ENCODE peak calls at places on chromosome 5, in nine cellular contexts. G, V, D, M, E, R, A, B and C are unnamed samples. For H3K9me3, the result is how much of the 10 kb centered on the place peaks cover.

GRCh38 chr5:53446908-53447307 is 33.5 kb upstream of the FST start:
- DNase-seq in B (no peak), A (no peak), V (no peak), R (no peak), G (no peak), D (no peak), M (no peak), E (no peak), C (no peak)

GRCh38 chr5:179271821-179272325 is 73.4 kb downstream of the ADAMTS2 start:
- DNase-seq in D (no peak), G (no peak), V (no peak), M (no peak), E (peak), B (no peak), R (no peak), A (no peak), C (peak)

GRCh38 chr5:132456553-132457361 is 33.8 kb downstream of the IRF1 start:
- DNase-seq in V (peak), M (peak), A (no peak), R (no peak), G (peak), B (no peak), D (peak), E (peak), C (peak)

GRCh38 chr5:61675015-61675692 is 343.1 kb downstream of the ZSWIM6 start:
- DNase-seq in A (no peak), V (no peak), B (no peak), G (no peak), D (no peak), E (no peak), R (no peak), M (peak), C (no peak)

GRCh38 chr5:68141494-68141893 is 74.1 kb upstream of the PIK3R1 start:
- DNase-seq in R (no peak), M (no peak), A (no peak), B (no peak), D (peak), G (peak), E (no peak), V (no peak), C (no peak)

GRCh38 chr5:150703767-150704166 is 2.9 kb upstream of the RBM22 start:
- DNase-seq in D (no peak), V (no peak), E (no peak), G (no peak), M (no peak), B (no peak), A (no peak), R (no peak), C (no peak)

GRCh38 chr5:34474573-34475021 is 181.5 kb upstream of the RAI14 start:
- DNase-seq in B (peak), V (no peak), G (no peak), D (peak), R (peak), M (no peak), A (no peak), E (no peak), C (no peak)

GRCh38 chr5:56989676-56990075 is 37.8 kb upstream of the MIER3 start:
- DNase-seq in R (no peak), A (no peak), G (no peak), B (no peak), D (no peak), M (no peak), V (no peak), E (no peak), C (no peak)

GRCh38 chr5:66769030-66769733 is 173.0 kb downstream of the MAST4 start:
- DNase-seq in V (no peak), A (no peak), R (no peak), E (no peak), G (no peak), B (no peak), M (no peak), D (no peak), C (peak)

DNA sequence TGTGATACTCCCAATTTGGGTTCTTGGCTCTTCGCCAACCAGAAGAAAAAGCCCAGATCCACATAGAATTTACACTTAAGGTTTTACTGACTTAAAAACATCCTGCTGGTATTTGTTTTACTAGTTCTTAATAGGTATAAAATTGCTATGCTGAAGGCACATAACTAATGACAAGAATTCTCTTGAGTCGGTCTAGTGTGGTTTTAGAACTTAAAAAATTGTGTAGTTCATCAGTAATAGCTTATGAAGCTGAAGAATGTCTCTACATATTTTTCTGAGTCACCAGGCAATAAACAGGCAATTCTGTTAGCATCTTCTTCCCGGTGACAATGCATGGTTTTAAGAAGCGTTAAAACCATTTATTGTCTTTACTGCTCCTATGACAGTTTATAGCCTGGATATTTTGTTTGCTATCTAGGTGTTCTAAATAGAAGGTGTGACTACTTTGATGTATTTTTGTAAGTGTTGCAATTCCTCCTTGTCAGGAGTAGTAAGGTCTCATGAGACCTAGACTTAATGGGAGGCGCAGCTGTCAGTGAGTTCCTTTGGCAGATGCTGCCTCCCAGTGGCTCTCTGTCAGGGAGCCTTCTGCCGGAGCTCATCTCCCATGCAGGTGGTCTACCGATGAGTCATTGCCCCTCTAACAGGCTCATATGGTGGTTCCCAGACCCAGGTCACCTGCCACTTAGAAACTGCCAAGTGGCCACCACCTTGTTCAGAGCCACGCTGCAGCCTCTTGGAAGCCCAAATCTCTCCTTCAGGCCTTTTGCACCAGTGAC is 173.8 kb downstream of the MAST4 start:
- DNase-seq in R (peak), B (no peak), V (no peak), D (peak), M (peak), E (no peak), A (no peak), G (no peak), C (no peak)
- TF ChIP-seq CTCF in R (peak), B (peak), V (no peak), D (peak), M (no peak), E (peak), A (peak), G (peak), C (no peak)

DNA sequence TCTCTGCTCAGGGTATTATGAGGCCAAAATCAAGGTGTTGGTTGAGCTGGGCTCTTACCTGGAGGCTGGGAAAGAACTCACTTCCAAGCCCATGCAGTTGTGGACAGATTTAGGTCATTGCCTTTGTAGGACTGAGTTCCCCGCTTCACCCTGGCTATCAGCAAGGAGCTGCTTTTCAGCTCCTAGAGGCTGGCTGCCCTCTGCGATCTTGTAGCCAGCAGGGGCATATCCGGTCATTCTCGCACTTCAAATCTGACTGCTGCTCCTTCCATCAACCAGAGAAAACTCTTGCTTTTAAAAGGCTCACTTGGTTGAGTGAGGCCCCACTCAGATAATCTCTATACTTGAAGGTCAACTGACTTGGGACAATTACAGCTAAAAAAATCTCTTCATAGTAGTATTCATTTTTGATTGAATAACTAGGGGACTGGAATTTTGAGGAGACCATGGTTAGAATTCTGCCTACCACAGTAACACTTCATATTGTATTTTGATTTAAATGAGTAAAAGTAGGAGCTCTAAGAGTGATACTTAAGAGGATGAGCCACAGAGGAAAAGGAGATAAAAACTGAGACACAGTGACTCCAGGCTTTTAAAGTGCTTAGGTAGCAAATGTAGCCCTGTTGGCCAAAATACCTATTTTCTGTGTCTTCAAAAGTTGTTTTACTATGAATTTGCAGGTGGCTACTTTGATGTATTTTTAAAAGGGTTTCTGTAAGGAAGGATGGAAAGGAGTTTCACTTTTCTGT is 137.4 kb downstream of the CD180 start:
- DNase-seq in B (peak), R (no peak), E (no peak), A (peak), G (no peak), V (no peak), D (no peak), M (no peak), C (no peak)
- H3K9me3 ChIP-seq in B (under half), R (under half), E (under half), A (under half), G (under half), V (under half), D (under half), M (under half), C (under half)

GRCh38 chr5:75885849-75886596 is 168.8 kb upstream of the POC5 start:
- DNase-seq in V (no peak), D (no peak), M (no peak), E (no peak), R (peak), A (no peak), G (no peak), B (no peak), C (no peak)
- TF ChIP-seq CTCF in V (no peak), D (peak), M (peak), E (no peak), R (peak), A (no peak), G (peak), B (no peak), C (no peak)

GRCh38 chr5:73532195-73532594 is 33.2 kb downstream of the ANKRA2 start:
- DNase-seq in B (no peak), M (no peak), E (no peak), D (no peak), A (no peak), G (no peak), V (no peak), R (no peak), C (no peak)
- H3K9me3 ChIP-seq in B (under half), M (under half), E (under half), D (under half), A (under half), G (under half), V (under half), R (under half), C (under half)

GRCh38 chr5:1182360-1182632 is 19.1 kb upstream of the SLC6A19 start:
- DNase-seq in E (no peak), G (no peak), R (no peak), A (no peak), D (no peak), V (no peak), M (no peak), B (no peak), C (peak)

GRCh38 chr5:1180096-1180495 is 21.3 kb upstream of the SLC6A19 start:
- DNase-seq in R (no peak), E (peak), G (no peak), D (no peak), A (no peak), V (no peak), M (no peak), B (no peak), C (peak)

GRCh38 chr5:1179383-1179715 is 22.0 kb upstream of the SLC6A19 start:
- DNase-seq in A (peak), M (no peak), D (no peak), B (no peak), E (no peak), R (no peak), V (no peak), G (no peak), C (no peak)

GRCh38 chr5:1181451-1182359 is 19.7 kb upstream of the SLC6A19 start:
- DNase-seq in B (no peak), D (no peak), R (no peak), M (peak), V (no peak), E (peak), A (no peak), G (no peak), C (peak)

DNA sequence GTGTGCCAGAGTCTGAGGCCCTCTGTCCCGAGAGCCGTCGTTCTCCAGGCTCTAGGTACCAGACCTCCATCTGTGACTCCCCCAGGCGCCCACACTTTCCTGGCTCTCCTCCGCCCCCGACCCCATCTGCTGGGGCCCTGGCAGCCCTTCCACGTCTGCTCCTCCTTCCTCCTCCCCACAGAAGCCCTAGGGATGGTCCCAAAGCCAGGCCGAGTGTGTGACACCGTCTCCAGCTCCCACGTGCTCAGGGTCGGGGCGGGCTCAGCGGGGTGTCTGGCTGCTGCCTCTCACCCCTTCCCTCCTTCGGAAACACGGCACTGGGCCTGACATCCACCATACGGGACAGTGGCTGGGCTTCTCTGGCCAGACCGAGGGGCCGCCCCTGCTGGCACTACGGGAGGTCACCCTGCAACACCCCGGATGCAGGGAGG is 20.5 kb upstream of the SLC6A19 start:
- DNase-seq in V (no peak), B (no peak), A (no peak), R (no peak), G (no peak), M (no peak), E (peak), D (no peak), C (peak)
- TF ChIP-seq CTCF in V (no peak), B (no peak), A (no peak), R (no peak), G (no peak), M (no peak), E (no peak), D (no peak), C (no peak)

DNA sequence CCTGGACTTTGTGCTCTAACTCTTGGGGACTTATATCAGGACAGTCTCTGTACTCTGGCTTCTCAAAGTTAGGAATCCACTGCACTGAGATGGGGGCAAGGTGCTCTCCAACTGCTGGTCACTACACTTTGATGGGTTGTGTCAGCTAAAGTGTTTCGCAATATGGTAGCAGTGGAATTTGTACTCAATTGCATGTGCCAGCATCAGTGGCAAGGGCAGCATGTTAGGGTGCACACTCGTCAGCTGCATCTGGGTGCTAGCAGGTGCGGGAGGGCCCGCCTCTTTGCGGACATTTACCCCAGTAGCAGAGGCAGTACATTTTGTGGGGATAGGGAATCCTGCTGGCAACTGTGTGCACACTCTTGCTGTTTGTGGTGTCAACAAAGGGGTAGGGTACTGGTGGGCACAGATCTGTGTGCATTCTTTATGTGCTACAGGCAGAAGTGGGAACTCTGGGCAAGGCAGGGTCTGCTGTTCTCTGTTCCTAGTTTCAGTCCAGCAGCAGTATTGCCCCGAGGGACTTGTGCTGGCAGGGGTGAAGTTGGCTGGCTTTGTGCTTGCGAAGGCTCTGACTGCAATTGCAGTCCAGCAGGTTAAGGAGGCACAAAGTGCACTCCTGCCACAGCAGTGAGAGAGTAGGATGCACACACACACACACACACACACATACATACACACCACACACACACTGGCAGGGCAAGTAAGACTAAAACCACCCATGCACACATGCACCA is 924.8 kb upstream of the CDH9 start:
- DNase-seq in G (no peak), R (no peak), A (no peak), M (no peak), B (no peak), E (no peak), V (no peak), D (no peak), C (no peak)
- H3K9me3 ChIP-seq in G (under half), R (under half), A (under half), M (under half), B (under half), E (under half), V (under half), D (under half), C (under half)

DNA sequence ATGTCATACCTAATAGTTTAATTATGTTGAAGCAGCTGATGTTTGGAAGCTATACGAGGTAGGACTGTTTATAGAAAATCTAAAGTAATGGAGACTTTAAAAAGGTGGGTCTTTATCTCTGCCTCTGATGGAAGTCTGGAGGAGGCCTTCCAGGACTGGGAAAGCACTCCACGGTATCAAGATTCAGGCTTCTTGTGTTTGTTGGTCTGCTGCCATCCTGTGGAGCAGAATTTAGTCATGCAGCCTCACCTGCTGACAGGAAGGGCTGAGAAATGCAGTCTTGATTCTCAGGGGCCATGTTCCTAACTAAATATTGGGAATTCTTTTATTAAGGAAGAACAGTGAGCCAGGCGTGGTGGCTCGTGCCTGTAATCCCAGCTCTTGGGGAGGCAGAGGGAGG is 15.9 kb downstream of the SPDL1 start:
- DNase-seq in D (no peak), B (peak), R (no peak), V (no peak), M (no peak), G (no peak), E (no peak), A (no peak), C (no peak)
- TF ChIP-seq CTCF in D (no peak), B (no peak), R (no peak), V (no peak), M (no peak), G (no peak), E (no peak), A (no peak), C (no peak)

GRCh38 chr5:133853972-133854371 is 114.5 kb downstream of the C5orf15 start:
- DNase-seq in E (no peak), R (no peak), G (no peak), V (no peak), A (no peak), D (no peak), B (peak), M (no peak), C (no peak)

GRCh38 chr5:133854554-133854953 is 113.9 kb downstream of the C5orf15 start:
- DNase-seq in V (no peak), E (no peak), R (no peak), B (no peak), M (no peak), G (no peak), D (no peak), A (no peak), C (no peak)

GRCh38 chr5:133863857-133864585 is 104.4 kb downstream of the C5orf15 start:
- DNase-seq in A (no peak), M (no peak), E (no peak), V (no peak), R (no peak), G (no peak), B (no peak), D (peak), C (no peak)

GRCh38 chr5:133861161-133861737 is 107.2 kb downstream of the C5orf15 start:
- DNase-seq in V (no peak), D (no peak), M (no peak), A (no peak), G (no peak), E (no peak), R (no peak), B (no peak), C (no peak)

DNA sequence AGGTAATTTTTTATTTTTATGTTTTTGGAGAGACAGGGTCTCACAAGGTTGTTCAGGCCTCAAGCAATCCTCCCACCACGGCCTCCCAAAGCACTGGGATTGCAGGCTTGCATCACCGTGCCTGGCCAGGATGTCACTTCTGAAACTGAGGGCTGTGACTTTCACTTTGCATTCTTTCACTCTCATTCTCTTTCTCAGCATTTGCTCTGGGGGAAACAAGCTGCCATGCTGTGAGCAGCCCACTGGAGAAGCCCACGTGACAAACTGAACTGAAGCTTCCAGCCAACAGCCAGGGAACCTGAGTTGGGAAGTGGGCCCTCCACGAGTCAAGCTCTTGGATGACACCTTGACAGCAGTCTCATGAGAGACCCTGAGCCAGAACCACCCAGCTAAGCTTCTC is 109.4 kb downstream of the C5orf15 start:
- DNase-seq in R (no peak), A (no peak), G (no peak), D (no peak), M (no peak), E (no peak), V (no peak), B (no peak), C (no peak)
- H3K9me3 ChIP-seq in R (under half), A (under half), G (under half), D (under half), M (under half), E (under half), V (under half), B (under half), C (under half)